ENCODE peak calls at places on chromosomes 7 and 10, in four cellular contexts. Y is hypothalamus; T is ecto neural progenitor cell; B is activated CD8-positive, alpha-beta T cell treated with anti-CD3 and anti-CD28 coated beads for 36 hours. M is an unnamed sample.

GRCh38 chr10:8594711-8595110 is 540.2 kb downstream of the GATA3 start:
- DNase-seq in T (no peak), B (no peak), Y (no peak), M (no peak)

GRCh38 chr10:125113661-125114388 is 46.5 kb downstream of the CTBP2 start:
- DNase-seq in T (no peak), Y (no peak), B (no peak), M (no peak)

GRCh38 chr7:77353911-77354310 is 62.2 kb downstream of the GSAP start:
- DNase-seq in Y (no peak), T (no peak), B (no peak), M (no peak)

GRCh38 chr10:6721480-6721879 is 141.4 kb upstream of the PRKCQ start:
- DNase-seq in Y (no peak), B (no peak), T (no peak), M (no peak)

GRCh38 chr7:151351967-151352366 is 10.4 kb downstream of the NUB1 start:
- DNase-seq in Y (no peak), T (no peak), B (peak; percentile 79), M (no peak)

GRCh38 chr7:71444130-71444529 is 312.2 kb downstream of the GALNT17 start:
- DNase-seq in T (no peak), Y (no peak), B (no peak), M (no peak)

GRCh38 chr10:80165173-80165572 is 32.6 kb downstream of the PLAC9 start:
- DNase-seq in Y (no peak), B (no peak), T (no peak), M (no peak)

GRCh38 chr7:166370-167060 is 25.9 kb upstream of the FAM20C start:
- DNase-seq in B (no peak), Y (no peak), T (no peak), M (no peak)

GRCh38 chr7:128727239-128727638 is 11.9 kb upstream of the CALU start:
- DNase-seq in T (peak; percentile 17), Y (no peak), B (no peak), M (no peak)

GRCh38 chr10:48382982-48383381 is 76.5 kb downstream of the MAPK8 start:
- DNase-seq in Y (no peak), T (no peak), B (no peak), M (no peak)